ENCODE peak calls at places on chromosome 11, in nine cellular contexts. N is endothelial cell of umbilical vein, M is K562, S is PC-9, Q is A549, P is PC-3, V is fibroblast of lung, K is hepatocyte, E is IMR-90. J is an unnamed sample. For H3K9me3, the result is how much of the 10 kb centered on the place peaks cover.

GRCh38 chr11:124662111-124662510 is 11.4 kb downstream of the SIAE start:
- DNase-seq in N (no peak), M (no peak), S (no peak), Q (no peak), P (no peak), V (no peak), K (no peak), E (no peak), J (no peak)

GRCh38 chr11:19686234-19686633 is 26.4 kb upstream of the NAV2 start:
- DNase-seq in N (no peak), M (no peak), S (no peak), Q (no peak), P (no peak), V (no peak), K (no peak), E (no peak), J (no peak)

GRCh38 chr11:38446336-38446735 is 1848.3 kb upstream of the RAG2 start:
- DNase-seq in N (no peak), M (no peak), S (no peak), Q (no peak), P (peak), V (peak), K (no peak), E (no peak), J (no peak)

GRCh38 chr11:103566116-103566515 is 456.9 kb downstream of the DYNC2H1 start:
- DNase-seq in N (no peak), M (no peak), S (no peak), Q (no peak), P (no peak), V (peak), K (no peak), E (no peak), J (no peak)

GRCh38 chr11:57568330-57568766 is 876 bp upstream of the UBE2L6 start:
- DNase-seq in N (peak), M (no peak), S (peak), Q (no peak), P (peak), V (peak), K (peak), E (peak), J (no peak)

GRCh38 chr11:952406-953385 is 27.0 kb downstream of the AP2A2 start:
- DNase-seq in N (no peak), M (no peak), S (no peak), Q (peak), P (no peak), V (peak), K (peak), E (peak), J (no peak)

GRCh38 chr11:132032555-132032954 is 662.1 kb downstream of the NTM start:
- DNase-seq in N (no peak), M (no peak), S (no peak), Q (no peak), P (no peak), V (peak), K (no peak), E (peak), J (no peak)

GRCh38 chr11:117180661-117181585 is 2.4 kb downstream of the SIDT2 start:
- DNase-seq in N (peak), M (peak), S (no peak), Q (peak), P (peak), V (peak), K (peak), E (peak), J (peak)

GRCh38 chr11:12291313-12291712 is 86.1 kb upstream of the PARVA start:
- DNase-seq in N (no peak), M (no peak), S (no peak), Q (no peak), P (no peak), V (no peak), K (no peak), E (no peak), J (no peak)

GRCh38 chr11:80136991-80137390 is 696.2 kb upstream of the TENM4 start:
- DNase-seq in N (no peak), M (no peak), S (no peak), Q (no peak), P (no peak), V (peak), K (no peak), E (no peak), J (no peak)

GRCh38 chr11:91394718-91395414 is 829.8 kb upstream of the FAT3 start:
- DNase-seq in N (no peak), M (no peak), S (peak), Q (peak), P (peak), V (no peak), K (peak), E (no peak), J (no peak)

GRCh38 chr11:60838132-60838531 is 3.8 kb upstream of the CCDC86 start:
- DNase-seq in N (no peak), M (peak), S (no peak), Q (peak), P (no peak), V (no peak), K (no peak), E (peak), J (peak)

GRCh38 chr11:109371444-109372176 is 50.4 kb upstream of the C11orf87 start:
- DNase-seq in N (no peak), M (no peak), S (no peak), Q (no peak), P (no peak), V (no peak), K (no peak), E (no peak), J (no peak)

GRCh38 chr11:45909594-45910475 is 2.8 kb upstream of the FREY1 start:
- DNase-seq in N (no peak), M (no peak), S (no peak), Q (no peak), P (no peak), V (no peak), K (no peak), E (no peak), J (no peak)

GRCh38 chr11:63613517-63614135 is 607 bp downstream of the PLAAT3 start:
- DNase-seq in N (peak), M (peak), S (peak), Q (peak), P (peak), V (no peak), K (peak), E (no peak), J (no peak)

GRCh38 chr11:64643927-64644326 is 52.9 kb downstream of the SLC22A12 start:
- DNase-seq in N (no peak), M (no peak), S (no peak), Q (no peak), P (no peak), V (no peak), K (no peak), E (no peak), J (no peak)

GRCh38 chr11:417652-418342 is 3.0 kb upstream of the SIGIRR start:
- DNase-seq in N (no peak), M (no peak), S (no peak), Q (no peak), P (no peak), V (no peak), K (no peak), E (no peak), J (no peak)

GRCh38 chr11:124779568-124779967 is 17.5 kb upstream of the ESAM start:
- DNase-seq in N (peak), M (no peak), S (no peak), Q (no peak), P (no peak), V (peak), K (no peak), E (no peak), J (no peak)

GRCh38 chr11:100861221-100861620 is 174.1 kb downstream of the ARHGAP42 start:
- DNase-seq in N (no peak), M (peak), S (peak), Q (peak), P (peak), V (no peak), K (peak), E (no peak), J (no peak)

GRCh38 chr11:953513-953912 is 27.8 kb downstream of the AP2A2 start:
- DNase-seq in N (no peak), M (no peak), S (no peak), Q (no peak), P (no peak), V (no peak), K (no peak), E (no peak), J (no peak)

DNA sequence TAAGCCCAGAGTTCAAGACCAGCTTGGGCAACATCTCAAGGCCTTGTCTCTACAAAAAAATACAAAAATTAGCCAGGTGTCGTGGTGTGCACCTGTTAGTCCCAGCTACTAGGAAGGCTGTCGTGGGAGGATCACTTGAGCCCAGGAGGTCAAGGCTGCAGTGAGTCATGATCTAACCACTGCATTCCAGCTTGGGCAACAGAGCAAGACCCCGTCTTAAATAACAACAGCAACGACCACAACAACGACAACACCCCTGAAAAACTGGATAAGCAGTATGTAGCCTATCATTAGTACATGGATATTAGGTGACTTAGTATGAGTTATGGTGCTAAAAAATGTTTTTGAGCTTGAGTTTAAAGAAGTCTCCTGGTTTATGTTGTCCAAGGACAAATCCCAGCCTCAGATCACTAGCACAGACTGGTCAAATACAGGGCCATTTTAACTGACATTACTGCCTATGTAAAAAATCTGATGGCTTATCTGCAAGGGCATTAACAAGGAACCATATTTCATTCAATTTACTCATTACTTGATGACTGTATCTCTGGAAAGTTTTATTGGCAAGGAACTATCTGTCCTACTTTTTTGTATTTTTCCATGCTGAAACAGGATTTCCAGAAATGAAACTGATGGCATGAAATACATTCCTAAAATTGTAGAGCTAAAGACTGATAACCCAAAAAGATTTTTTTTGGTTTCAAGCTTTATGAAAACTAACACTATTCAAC is 23.4 kb downstream of the C2CD3 start:
- DNase-seq in N (no peak), M (no peak), S (peak), Q (no peak), P (peak), V (peak), K (no peak), E (peak), J (no peak)
- H3K4me2 ChIP-seq in N (no peak), M (no peak), S (peak), Q (peak), P (peak), V (no peak), K (no peak), E (no peak), J (no peak)

DNA sequence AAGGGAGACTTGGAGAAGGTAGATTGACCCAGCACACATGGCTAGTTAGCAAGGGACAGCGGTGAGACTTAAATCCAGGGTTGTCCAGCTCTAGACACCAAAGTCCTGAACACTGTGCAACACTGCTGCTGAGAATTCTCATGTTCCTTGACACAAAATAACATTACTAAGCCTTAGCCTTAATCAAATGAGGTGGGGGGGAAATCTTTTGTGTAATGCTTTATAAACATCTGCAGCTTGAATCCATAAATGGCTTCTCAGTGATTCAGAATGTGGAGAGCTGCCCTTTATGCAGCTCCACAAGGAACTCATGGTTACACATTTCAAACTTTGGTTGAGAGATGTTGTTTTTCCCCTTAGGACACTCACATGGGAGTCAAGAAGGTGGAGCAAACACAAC is 80.0 kb downstream of the CD44 start:
- DNase-seq in N (no peak), M (no peak), S (no peak), Q (no peak), P (no peak), V (peak), K (no peak), E (peak), J (no peak)
- H3K27ac ChIP-seq in N (no peak), M (no peak), S (peak), Q (no peak), P (no peak), V (peak), K (no peak), E (peak), J (no peak)

GRCh38 chr11:17368551-17368950 is 17.0 kb downstream of the NCR3LG1 start:
- DNase-seq in N (no peak), M (no peak), S (no peak), Q (no peak), P (no peak), V (no peak), K (no peak), E (no peak), J (no peak)
- H3K9me3 ChIP-seq in N (under half), M (under half), S (under half), Q (under half), P (under half), V (under half), K (under half), E (under half), J (under half)

DNA sequence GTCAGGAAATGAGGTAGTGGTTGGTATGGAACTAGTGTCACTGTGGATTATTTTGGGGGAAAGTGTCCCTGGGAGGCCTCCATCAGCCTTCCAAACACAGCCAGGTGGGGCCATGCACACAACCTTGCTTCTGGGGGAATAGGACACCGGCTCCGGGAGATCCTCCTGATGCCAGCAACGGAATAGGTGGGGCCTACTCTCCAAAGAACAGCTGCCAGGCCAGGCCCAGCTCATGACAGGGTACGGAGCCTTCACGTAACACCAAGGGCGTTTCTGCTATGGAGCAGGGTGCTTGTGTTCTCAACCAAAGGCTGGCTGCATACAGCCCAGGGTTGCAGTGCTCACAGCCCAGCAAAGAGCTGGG is 30.6 kb upstream of the LINC01488 start:
- DNase-seq in N (no peak), M (no peak), S (no peak), Q (no peak), P (no peak), V (no peak), K (no peak), E (no peak), J (no peak)
- H3K4me2 ChIP-seq in N (no peak), M (no peak), S (no peak), Q (no peak), P (no peak), V (no peak), K (no peak), E (no peak), J (no peak)

GRCh38 chr11:31419669-31420068 is 50.0 kb downstream of the DNAJC24 start:
- DNase-seq in N (no peak), M (no peak), S (no peak), Q (no peak), P (peak), V (peak), K (no peak), E (peak), J (no peak)

GRCh38 chr11:31419138-31419537 is 49.5 kb downstream of the DNAJC24 start:
- DNase-seq in N (no peak), M (no peak), S (no peak), Q (no peak), P (no peak), V (peak), K (no peak), E (no peak), J (no peak)

GRCh38 chr11:31422703-31423102 is 53.0 kb downstream of the DNAJC24 start:
- DNase-seq in N (no peak), M (no peak), S (no peak), Q (no peak), P (no peak), V (no peak), K (no peak), E (no peak), J (no peak)

GRCh38 chr11:31424652-31425051 is 55.0 kb downstream of the DNAJC24 start:
- DNase-seq in N (no peak), M (no peak), S (no peak), Q (no peak), P (no peak), V (no peak), K (no peak), E (no peak), J (no peak)

DNA sequence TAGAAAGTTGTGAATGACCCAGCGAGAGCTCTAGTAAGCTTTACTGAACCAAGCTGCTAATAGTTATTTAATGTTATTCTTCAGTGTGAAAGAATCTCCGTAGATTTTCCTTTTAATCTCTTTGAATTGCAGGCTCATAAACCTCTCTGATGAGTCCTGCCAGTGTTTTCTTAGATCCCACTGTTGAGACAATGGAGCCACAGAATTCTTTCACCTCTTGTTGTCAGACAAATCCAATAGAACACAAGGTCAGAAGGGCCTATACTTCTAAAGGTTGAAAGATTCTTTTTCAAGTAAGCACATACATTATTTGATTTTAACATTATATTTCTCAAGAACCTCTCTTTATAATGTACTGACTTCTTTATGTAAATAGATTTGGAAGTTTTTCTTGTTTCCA is 52.2 kb downstream of the DNAJC24 start:
- DNase-seq in N (no peak), M (no peak), S (no peak), Q (no peak), P (no peak), V (no peak), K (no peak), E (no peak), J (no peak)
- H3K27ac ChIP-seq in N (no peak), M (no peak), S (no peak), Q (no peak), P (no peak), V (no peak), K (no peak), E (no peak), J (no peak)

GRCh38 chr11:66999555-66999954 is 23.4 kb upstream of the SYT12 start:
- DNase-seq in N (no peak), M (no peak), S (no peak), Q (no peak), P (no peak), V (no peak), K (no peak), E (no peak), J (no peak)
- H3K9me3 ChIP-seq in N (under half), M (under half), S (under half), Q (under half), P (under half), V (under half), K (under half), E (under half), J (under half)

GRCh38 chr11:10388574-10388973 is 66.5 kb upstream of the AMPD3 start:
- DNase-seq in N (no peak), M (no peak), S (no peak), Q (no peak), P (no peak), V (no peak), K (no peak), E (no peak), J (no peak)

GRCh38 chr11:10388096-10388495 is 67.0 kb upstream of the AMPD3 start:
- DNase-seq in N (no peak), M (no peak), S (no peak), Q (no peak), P (peak), V (no peak), K (peak), E (no peak), J (no peak)

GRCh38 chr11:10386861-10387208 is 68.2 kb upstream of the AMPD3 start:
- DNase-seq in N (no peak), M (no peak), S (no peak), Q (no peak), P (no peak), V (no peak), K (no peak), E (no peak), J (no peak)

GRCh38 chr11:10386361-10386760 is 68.7 kb upstream of the AMPD3 start:
- DNase-seq in N (no peak), M (no peak), S (no peak), Q (no peak), P (no peak), V (no peak), K (no peak), E (no peak), J (no peak)

DNA sequence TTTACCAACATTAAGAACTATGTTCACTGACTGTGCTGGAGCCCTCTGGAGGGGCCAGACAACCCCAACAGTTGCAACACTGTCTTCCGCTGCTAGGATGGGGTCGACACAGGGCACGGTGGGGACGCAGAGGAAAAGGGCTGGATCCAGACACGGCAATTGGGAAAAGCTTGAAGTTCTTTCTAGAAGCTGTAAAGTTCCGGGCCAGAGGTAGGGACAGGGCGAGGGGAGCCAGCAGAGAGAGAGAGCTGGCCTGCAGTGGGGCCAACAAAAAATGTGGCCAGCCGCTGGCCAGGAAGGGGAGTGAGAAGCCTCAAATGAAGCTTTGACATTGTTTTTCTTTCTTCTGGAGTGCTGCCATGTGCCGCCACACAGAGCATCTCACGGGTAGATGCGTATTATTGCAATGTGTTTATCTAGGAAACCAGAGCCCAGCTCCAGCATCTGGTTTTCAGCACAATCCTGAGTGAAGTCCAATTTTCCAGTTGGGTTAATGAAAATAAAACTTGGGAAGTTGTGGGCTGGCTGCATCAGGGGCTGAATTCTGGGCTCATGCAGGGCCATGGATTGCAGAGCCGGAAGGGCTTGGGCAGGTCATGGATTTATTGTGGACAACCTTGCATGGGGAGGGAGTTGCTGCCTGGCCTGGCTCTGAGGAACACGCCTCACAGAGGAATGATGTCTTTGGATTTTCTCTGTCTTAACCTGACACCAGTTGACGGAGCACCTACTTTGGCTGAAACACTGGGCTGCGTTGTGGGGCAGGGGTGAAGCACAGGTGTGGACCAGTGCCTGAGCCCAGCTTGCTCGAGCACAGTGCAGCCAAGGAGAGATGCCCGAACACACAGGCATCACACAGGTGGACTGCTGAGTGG is 67.6 kb upstream of the AMPD3 start:
- DNase-seq in N (peak), M (no peak), S (peak), Q (no peak), P (peak), V (peak), K (peak), E (peak), J (no peak)
- H3K4me2 ChIP-seq in N (no peak), M (no peak), S (no peak), Q (no peak), P (peak), V (peak), K (peak), E (peak), J (no peak)

GRCh38 chr11:86592047-86592564 is 80.3 kb downstream of the ME3 start:
- DNase-seq in N (peak), M (no peak), S (peak), Q (no peak), P (peak), V (peak), K (no peak), E (peak), J (no peak)
- H3K27ac ChIP-seq in N (peak), M (no peak), S (peak), Q (peak), P (peak), V (peak), K (peak), E (no peak), J (no peak)

GRCh38 chr11:95289378-95289777 is 58.4 kb upstream of the SESN3 start:
- DNase-seq in N (no peak), M (no peak), S (no peak), Q (no peak), P (peak), V (peak), K (no peak), E (no peak), J (no peak)
- H3K9me3 ChIP-seq in N (under half), M (under half), S (under half), Q (under half), P (under half), V (under half), K (under half), E (under half), J (under half)

GRCh38 chr11:41377709-41378394 is 81.6 kb downstream of the LRRC4C start:
- DNase-seq in N (no peak), M (no peak), S (no peak), Q (no peak), P (no peak), V (no peak), K (peak), E (no peak), J (no peak)
- H3K4me2 ChIP-seq in N (no peak), M (no peak), S (no peak), Q (no peak), P (no peak), V (no peak), K (no peak), E (no peak), J (no peak)

J was measured in OCI-LY7.